ENCODE peak calls at places on chromosomes 3 and 15, in five cellular contexts. One of them, this sample, is unnamed.
A peak's percentile ranks its signal among the peaks of the same experiment; 100 is the strongest.

GRCh38 chr15:34366271-34367043 is 539 bp downstream of the LPCAT4 start:
- DNase-seq in K562: peak; percentile 71
- DNase-seq in IMR-90: peak; percentile 36
- DNase-seq in SK-N-SH: peak; percentile 80
- DNase-seq in HepG2: peak; percentile 50
- DNase-seq in this sample: no peak

GRCh38 chr15:45704329-45705249 is 69.8 kb downstream of the SQOR start:
- DNase-seq in K562: no peak
- DNase-seq in IMR-90: peak; percentile 37
- DNase-seq in SK-N-SH: peak; percentile 52
- DNase-seq in HepG2: no peak
- DNase-seq in this sample: no peak

GRCh38 chr3:264394-265156 is 68.0 kb downstream of the CHL1 start:
- DNase-seq in K562: no peak
- DNase-seq in IMR-90: peak; percentile 97
- DNase-seq in SK-N-SH: no peak
- DNase-seq in HepG2: peak; percentile 99
- DNase-seq in this sample: no peak

GRCh38 chr3:173553635-173554280 is 156.2 kb downstream of the NLGN1 start:
- DNase-seq in K562: no peak
- DNase-seq in IMR-90: peak; percentile 42
- DNase-seq in SK-N-SH: peak; percentile 26
- DNase-seq in HepG2: peak; percentile 10
- DNase-seq in this sample: no peak

GRCh38 chr15:99449514-99449913 is 116.3 kb upstream of the MEF2A start:
- DNase-seq in K562: no peak
- DNase-seq in IMR-90: peak; percentile 47
- DNase-seq in SK-N-SH: no peak
- DNase-seq in HepG2: no peak
- DNase-seq in this sample: no peak

GRCh38 chr3:156431334-156432121 is 123.4 kb downstream of the SSR3 start:
- DNase-seq in K562: no peak
- DNase-seq in IMR-90: no peak
- DNase-seq in SK-N-SH: no peak
- DNase-seq in HepG2: no peak
- DNase-seq in this sample: no peak

GRCh38 chr3:63279000-63279366 is 875 bp downstream of the SYNPR start:
- DNase-seq in K562: no peak
- DNase-seq in IMR-90: no peak
- DNase-seq in SK-N-SH: peak; percentile 41
- DNase-seq in HepG2: no peak
- DNase-seq in this sample: no peak

GRCh38 chr3:46694520-46694919 is 1.0 kb upstream of the ALS2CL start:
- DNase-seq in K562: no peak
- DNase-seq in IMR-90: no peak
- DNase-seq in SK-N-SH: no peak
- DNase-seq in HepG2: no peak
- DNase-seq in this sample: no peak

GRCh38 chr15:59222106-59222505 is 15.5 kb downstream of the LDHAL6B start:
- DNase-seq in K562: no peak
- DNase-seq in IMR-90: peak; percentile 83
- DNase-seq in SK-N-SH: no peak
- DNase-seq in HepG2: no peak
- DNase-seq in this sample: no peak

GRCh38 chr3:47427866-47428265 is 47.0 kb downstream of the PTPN23 start:
- DNase-seq in K562: no peak
- DNase-seq in IMR-90: no peak
- DNase-seq in SK-N-SH: no peak
- DNase-seq in HepG2: no peak
- DNase-seq in this sample: no peak

GRCh38 chr3:10462641-10463040 is 42.7 kb downstream of the ATP2B2 start:
- DNase-seq in K562: no peak
- DNase-seq in IMR-90: no peak
- DNase-seq in SK-N-SH: no peak
- DNase-seq in HepG2: no peak
- DNase-seq in this sample: no peak

GRCh38 chr3:37400945-37401344 is 226.6 kb upstream of the LRRFIP2 start:
- DNase-seq in K562: no peak
- DNase-seq in IMR-90: no peak
- DNase-seq in SK-N-SH: no peak
- DNase-seq in HepG2: no peak
- DNase-seq in this sample: no peak

GRCh38 chr3:37396731-37397130 is 222.3 kb upstream of the LRRFIP2 start:
- DNase-seq in K562: no peak
- DNase-seq in IMR-90: no peak
- DNase-seq in SK-N-SH: no peak
- DNase-seq in HepG2: no peak
- DNase-seq in this sample: no peak

GRCh38 chr3:37402351-37402750 is 228.0 kb upstream of the LRRFIP2 start:
- DNase-seq in K562: no peak
- DNase-seq in IMR-90: no peak
- DNase-seq in SK-N-SH: no peak
- DNase-seq in HepG2: no peak
- DNase-seq in this sample: no peak

GRCh38 chr3:37400355-37400754 is 226.0 kb upstream of the LRRFIP2 start:
- DNase-seq in K562: no peak
- DNase-seq in IMR-90: no peak
- DNase-seq in SK-N-SH: no peak
- DNase-seq in HepG2: no peak
- DNase-seq in this sample: no peak
- TF ChIP-seq MXI1 in K562: no peak
- TF ChIP-seq MXI1 in IMR-90: no peak
- TF ChIP-seq MXI1 in SK-N-SH: no peak
- TF ChIP-seq MXI1 in HepG2: no peak
- TF ChIP-seq MXI1 in this sample: no peak

GRCh38 chr3:124217542-124217941 is 225.6 kb upstream of the ROPN1 start:
- DNase-seq in K562: peak; percentile 43
- DNase-seq in IMR-90: peak; percentile 79
- DNase-seq in SK-N-SH: no peak
- DNase-seq in HepG2: peak; percentile 76
- DNase-seq in this sample: no peak
- TF ChIP-seq MXI1 in K562: no peak
- TF ChIP-seq MXI1 in IMR-90: peak; percentile 68
- TF ChIP-seq MXI1 in SK-N-SH: no peak
- TF ChIP-seq MXI1 in HepG2: peak; percentile 57
- TF ChIP-seq MXI1 in this sample: no peak

GRCh38 chr3:32180151-32180850 is 58.2 kb upstream of the CMTM8 start:
- DNase-seq in K562: no peak
- DNase-seq in IMR-90: no peak
- DNase-seq in SK-N-SH: no peak
- DNase-seq in HepG2: no peak
- DNase-seq in this sample: no peak

GRCh38 chr3:32177702-32178198 is 60.7 kb upstream of the CMTM8 start:
- DNase-seq in K562: peak; percentile 80
- DNase-seq in IMR-90: peak; percentile 47
- DNase-seq in SK-N-SH: peak; percentile 49
- DNase-seq in HepG2: peak; percentile 88
- DNase-seq in this sample: no peak

GRCh38 chr3:32176989-32177701 is 61.3 kb upstream of the CMTM8 start:
- DNase-seq in K562: peak; percentile 61
- DNase-seq in IMR-90: peak; percentile 37
- DNase-seq in SK-N-SH: peak; percentile 24
- DNase-seq in HepG2: peak; percentile 68
- DNase-seq in this sample: peak; percentile 15

GRCh38 chr3:32172420-32172819 is 66.0 kb downstream of the GPD1L start:
- DNase-seq in K562: no peak
- DNase-seq in IMR-90: no peak
- DNase-seq in SK-N-SH: no peak
- DNase-seq in HepG2: no peak
- DNase-seq in this sample: no peak

DNA sequence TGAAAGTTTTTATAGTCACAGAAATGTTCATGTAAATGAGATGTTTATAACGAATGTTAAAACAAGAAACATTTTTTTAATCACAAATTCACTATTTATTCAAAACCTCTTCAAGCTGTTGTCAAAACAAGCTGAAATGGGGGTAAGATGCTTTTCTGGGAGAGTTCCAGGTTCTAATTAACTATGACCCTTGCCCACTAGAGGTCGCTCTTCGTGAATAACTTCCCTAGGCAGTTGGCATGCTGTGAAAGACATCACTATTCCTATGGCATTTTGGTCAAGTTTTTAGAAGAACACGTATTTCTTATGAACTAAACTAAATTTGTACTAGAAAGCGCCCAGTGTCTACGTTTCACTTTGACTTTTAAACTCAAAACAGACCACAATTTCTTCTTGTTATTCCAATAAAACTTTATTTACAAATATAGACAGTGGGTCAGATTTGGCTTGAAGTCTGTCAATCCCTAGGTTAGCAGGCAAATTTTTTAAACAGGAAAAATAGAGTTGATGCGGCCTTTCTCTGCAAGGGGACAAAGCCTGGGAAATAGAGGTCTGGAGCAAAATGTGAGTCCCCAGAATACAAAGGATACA is 62.8 kb upstream of the CMTM8 start:
- DNase-seq in K562: peak; percentile 80
- DNase-seq in IMR-90: peak; percentile 55
- DNase-seq in SK-N-SH: peak; percentile 62
- DNase-seq in HepG2: peak; percentile 60
- DNase-seq in this sample: no peak
- TF ChIP-seq MXI1 in K562: no peak
- TF ChIP-seq MXI1 in IMR-90: no peak
- TF ChIP-seq MXI1 in SK-N-SH: no peak
- TF ChIP-seq MXI1 in HepG2: no peak
- TF ChIP-seq MXI1 in this sample: no peak

DNA sequence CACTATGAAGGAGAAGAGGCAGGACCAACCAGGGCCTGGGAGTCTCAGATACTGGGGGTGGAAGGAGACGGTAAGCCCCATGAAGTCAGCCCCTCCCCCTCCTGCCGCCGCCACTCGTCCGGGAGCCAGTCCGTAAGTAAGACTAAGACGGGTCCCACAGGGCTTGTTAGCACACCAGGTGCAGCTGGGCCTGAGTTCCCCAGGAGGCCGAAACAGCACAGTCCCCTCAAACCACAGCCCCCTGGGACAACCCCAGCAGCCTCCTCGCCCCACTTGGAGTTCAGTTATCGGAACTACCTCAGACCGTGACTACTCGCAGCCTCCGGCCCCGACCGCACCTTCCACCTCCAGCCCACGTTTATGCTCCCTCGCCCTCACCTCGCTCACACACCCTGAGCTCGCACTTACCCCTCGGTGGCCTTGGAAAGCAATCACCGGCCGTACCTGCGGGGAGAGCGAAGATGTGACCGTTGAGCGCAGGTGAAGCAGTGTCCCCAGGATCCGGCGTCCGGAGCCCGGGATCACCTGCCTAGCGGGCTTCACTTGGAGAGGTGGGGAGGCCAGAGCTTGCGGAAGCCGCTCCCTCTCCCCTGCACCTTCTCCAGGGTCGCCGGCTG is 557 bp downstream of the ELL3 start:
- DNase-seq in K562: no peak
- DNase-seq in IMR-90: no peak
- DNase-seq in SK-N-SH: no peak
- DNase-seq in HepG2: no peak
- DNase-seq in this sample: peak; percentile 66
- TF ChIP-seq MXI1 in K562: no peak
- TF ChIP-seq MXI1 in IMR-90: no peak
- TF ChIP-seq MXI1 in SK-N-SH: no peak
- TF ChIP-seq MXI1 in HepG2: no peak
- TF ChIP-seq MXI1 in this sample: no peak

DNA sequence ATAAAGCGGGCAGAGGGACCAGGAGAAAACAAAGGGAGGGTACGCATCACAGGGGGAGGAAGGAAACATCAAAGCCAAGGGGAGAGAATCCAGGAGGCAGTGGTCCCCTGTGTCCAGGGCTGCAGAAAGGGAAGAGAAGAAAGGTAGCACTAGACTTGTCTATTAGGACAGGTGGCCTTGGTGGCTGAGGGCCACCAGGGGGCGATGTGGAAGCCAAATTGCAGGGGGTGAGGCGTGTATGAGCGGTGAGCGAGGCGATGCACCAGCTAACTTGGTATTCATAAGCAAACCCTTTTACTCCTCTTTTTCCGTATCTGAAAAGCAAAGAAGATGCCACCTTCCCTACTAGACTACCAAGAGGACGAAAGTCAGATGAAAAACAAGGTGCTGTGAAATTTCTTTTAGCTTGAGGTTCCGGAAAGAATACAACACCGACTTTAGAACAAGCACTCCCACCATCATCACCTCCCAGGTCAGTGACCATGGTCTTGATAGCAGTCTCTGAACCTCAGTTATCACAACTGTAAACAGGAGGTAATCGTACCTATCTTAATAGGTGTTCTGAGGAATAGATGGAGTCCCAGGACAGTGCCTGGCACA is 654.4 kb upstream of the ADAMTS9 start:
- DNase-seq in K562: peak; percentile 62
- DNase-seq in IMR-90: peak; percentile 55
- DNase-seq in SK-N-SH: no peak
- DNase-seq in HepG2: peak; percentile 35
- DNase-seq in this sample: no peak
- TF ChIP-seq MXI1 in K562: no peak
- TF ChIP-seq MXI1 in IMR-90: no peak
- TF ChIP-seq MXI1 in SK-N-SH: no peak
- TF ChIP-seq MXI1 in HepG2: no peak
- TF ChIP-seq MXI1 in this sample: no peak

This sample was measured in GM12878.